ENCODE peak calls at places on chromosomes 7 and 10, in nine cellular contexts. N is GM23338, H is IMR-90, M is A549, P is left lung, A is right cardiac atrium, L is stomach, K is endothelial cell of umbilical vein, F is neural progenitor cell. V is an unnamed sample.

GRCh38 chr7:151769189-151769821 is 107.6 kb downstream of the PRKAG2 start:
- DNase-seq in N (no peak), H (no peak), M (no peak), P (peak; percentile 22), A (peak; percentile 28), L (no peak), K (no peak), F (no peak), V (peak; percentile 53)

GRCh38 chr7:124462249-124462648 is 303.3 kb downstream of the GPR37 start:
- DNase-seq in N (no peak), H (peak; percentile 94), M (no peak), P (no peak), A (no peak), L (no peak), K (no peak), F (no peak), V (no peak)

GRCh38 chr10:70494966-70495365 is 16.4 kb downstream of the PALD1 start:
- DNase-seq in N (no peak), H (no peak), M (no peak), P (no peak), A (peak; percentile 76), L (peak; percentile 38), K (no peak), F (no peak), V (no peak)

GRCh38 chr10:101818958-101819633 is 852 bp upstream of the OGA start:
- DNase-seq in N (peak; percentile 61), H (no peak), M (no peak), P (no peak), A (no peak), L (no peak), K (no peak), F (peak; percentile 65), V (no peak)

GRCh38 chr7:156374335-156374734 is 266.2 kb upstream of the RNF32 start:
- DNase-seq in N (no peak), H (no peak), M (no peak), P (no peak), A (no peak), L (no peak), K (no peak), F (no peak), V (no peak)

GRCh38 chr10:132975976-132976682 is 33.8 kb upstream of the CFAP46 start:
- DNase-seq in N (no peak), H (no peak), M (no peak), P (peak; percentile 10), A (peak; percentile 23), L (no peak), K (no peak), F (no peak), V (peak; percentile 64)

GRCh38 chr7:137454169-137455166 is 110.9 kb upstream of the PTN start:
- DNase-seq in N (peak; percentile 66), H (peak; percentile 93), M (peak; percentile 8), P (no peak), A (peak; percentile 65), L (no peak), K (peak; percentile 50), F (peak; percentile 50), V (no peak)

GRCh38 chr10:33010132-33011037 is 52.4 kb upstream of the ITGB1 start:
- DNase-seq in N (peak; percentile 75), H (peak; percentile 86), M (peak; percentile 75), P (no peak), A (no peak), L (no peak), K (peak; percentile 37), F (peak; percentile 47), V (no peak)

GRCh38 chr10:8543361-8544056 is 489.0 kb downstream of the GATA3 start:
- DNase-seq in N (no peak), H (no peak), M (no peak), P (no peak), A (no peak), L (peak; percentile 63), K (no peak), F (no peak), V (no peak)

GRCh38 chr10:8539056-8539455 is 484.6 kb downstream of the GATA3 start:
- DNase-seq in N (no peak), H (no peak), M (no peak), P (no peak), A (no peak), L (no peak), K (no peak), F (no peak), V (no peak)

GRCh38 chr10:8544500-8544899 is 490.0 kb downstream of the GATA3 start:
- DNase-seq in N (no peak), H (no peak), M (no peak), P (no peak), A (no peak), L (no peak), K (no peak), F (no peak), V (no peak)

GRCh38 chr10:8544057-8544380 is 489.5 kb downstream of the GATA3 start:
- DNase-seq in N (no peak), H (no peak), M (no peak), P (no peak), A (no peak), L (no peak), K (no peak), F (no peak), V (no peak)
- H3K4me1 ChIP-seq in N (no peaks in the 10 kb centered on the region), H (no peaks in the 10 kb centered on the region), M (no peaks in the 10 kb centered on the region), P (no peaks in the 10 kb centered on the region), A (no peaks in the 10 kb centered on the region), L (no peaks in the 10 kb centered on the region), K (no peaks in the 10 kb centered on the region), F (no peaks in the 10 kb centered on the region), V (no peaks in the 10 kb centered on the region)

GRCh38 chr7:55928006-55928767 is 23.5 kb upstream of the MRPS17 start:
- DNase-seq in N (no peak), H (no peak), M (no peak), P (no peak), A (no peak), L (no peak), K (no peak), F (no peak), V (no peak)
- H3K4me1 ChIP-seq in N (no peaks in the 10 kb centered on the region), H (no peaks in the 10 kb centered on the region), M (no peaks in the 10 kb centered on the region), P (no peaks in the 10 kb centered on the region), A (no peaks in the 10 kb centered on the region), L (no peaks in the 10 kb centered on the region), K (no peaks in the 10 kb centered on the region), F (no peaks in the 10 kb centered on the region), V (no peaks in the 10 kb centered on the region)

GRCh38 chr10:22621726-22622125 is 92.7 kb downstream of the PIP4K2A start:
- DNase-seq in N (no peak), H (no peak), M (no peak), P (no peak), A (no peak), L (no peak), K (peak; percentile 70), F (no peak), V (no peak)

GRCh38 chr10:22619111-22619510 is 95.3 kb downstream of the PIP4K2A start:
- DNase-seq in N (no peak), H (no peak), M (no peak), P (no peak), A (no peak), L (no peak), K (no peak), F (no peak), V (no peak)

GRCh38 chr10:22622242-22622806 is 92.1 kb downstream of the PIP4K2A start:
- DNase-seq in N (no peak), H (no peak), M (no peak), P (no peak), A (no peak), L (no peak), K (no peak), F (no peak), V (no peak)

GRCh38 chr10:22620929-22621328 is 93.4 kb downstream of the PIP4K2A start:
- DNase-seq in N (no peak), H (peak; percentile 28), M (no peak), P (no peak), A (no peak), L (no peak), K (no peak), F (no peak), V (no peak)

DNA sequence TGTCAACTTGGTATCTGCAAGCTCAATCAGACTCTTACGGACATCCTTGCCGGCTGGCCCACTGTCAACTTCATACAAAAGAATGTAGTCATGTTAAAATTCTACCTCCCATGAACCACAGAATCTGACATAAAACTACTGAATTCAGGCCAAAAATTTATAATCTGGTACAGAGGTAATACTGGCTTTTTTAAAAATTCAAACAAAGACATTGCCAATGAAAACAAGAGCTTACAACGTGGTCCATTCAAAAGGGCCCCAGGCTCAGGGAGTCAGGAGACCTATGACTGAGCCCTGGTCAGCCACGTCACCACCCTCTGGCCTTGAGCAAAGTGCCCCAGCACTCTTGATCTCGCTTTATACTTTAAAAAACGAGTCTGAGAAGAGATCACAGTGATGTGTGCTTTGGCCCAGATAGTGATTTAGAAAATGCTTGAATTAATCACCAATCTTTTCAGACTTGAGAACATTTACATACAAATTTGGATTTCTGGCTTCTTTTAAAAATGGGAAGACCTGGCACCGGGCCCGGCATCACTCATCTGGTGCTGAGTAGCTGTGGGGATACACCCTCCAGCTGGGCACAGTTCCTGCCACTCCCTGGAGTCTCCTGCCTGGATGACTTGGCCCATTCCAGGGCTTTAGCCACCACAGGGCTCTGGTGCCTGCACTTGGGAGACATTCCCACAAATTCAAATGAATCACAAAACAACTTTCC is 94.1 kb downstream of the PIP4K2A start:
- DNase-seq in N (no peak), H (peak; percentile 95), M (peak; percentile 86), P (peak; percentile 66), A (peak; percentile 93), L (peak; percentile 61), K (peak; percentile 91), F (no peak), V (peak; percentile 94)
- H3K4me1 ChIP-seq in N (peaks cover 57% of the 10 kb centered on the region), H (peaks cover 27% of the 10 kb centered on the region), M (peaks cover 86% of the 10 kb centered on the region), P (peaks cover 16% of the 10 kb centered on the region), A (peaks cover 20% of the 10 kb centered on the region), L (peaks cover 67% of the 10 kb centered on the region), K (peaks cover 66% of the 10 kb centered on the region), F (peaks cover 37% of the 10 kb centered on the region), V (peaks cover 18% of the 10 kb centered on the region)

DNA sequence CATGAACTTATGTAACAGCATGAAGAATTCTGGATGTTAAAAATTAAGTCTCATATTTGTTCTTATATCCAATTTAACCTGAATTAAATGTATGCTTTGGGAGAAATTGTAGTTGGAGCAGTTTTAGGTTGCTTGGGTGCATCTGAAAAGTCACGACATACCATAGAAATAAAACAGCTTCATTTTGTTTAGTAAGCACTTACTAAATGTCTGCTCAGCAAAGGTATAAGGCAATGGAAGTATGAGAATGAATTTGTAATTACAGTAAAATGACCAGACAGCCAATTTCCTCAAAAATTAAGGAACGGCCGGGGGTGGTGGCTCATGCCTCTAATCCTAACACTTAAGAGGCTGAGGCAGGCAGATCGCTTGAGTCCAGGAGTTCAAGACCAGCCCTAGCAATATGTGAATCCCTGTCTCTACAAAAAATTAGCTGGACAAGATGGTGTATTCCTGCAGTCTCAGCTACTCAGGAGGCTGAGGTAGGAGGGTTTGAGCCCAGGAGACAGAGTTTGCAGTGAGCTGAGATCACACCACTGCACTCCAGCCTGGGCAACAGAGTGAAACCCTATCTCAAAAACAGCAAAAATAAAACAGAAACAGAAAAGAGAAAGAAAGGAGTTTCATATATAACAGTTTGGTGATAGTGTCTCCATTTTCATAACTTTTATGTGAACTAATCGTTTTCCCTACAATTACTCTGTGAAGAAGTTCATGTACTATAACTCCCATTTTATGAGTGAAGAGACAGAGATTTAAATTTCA is 47.2 kb upstream of the KLF6 start:
- DNase-seq in N (no peak), H (no peak), M (no peak), P (no peak), A (no peak), L (no peak), K (no peak), F (no peak), V (no peak)
- H3K4me1 ChIP-seq in N (peaks cover 16% of the 10 kb centered on the region), H (peaks cover 19% of the 10 kb centered on the region), M (peaks cover 48% of the 10 kb centered on the region), P (peaks cover 26% of the 10 kb centered on the region), A (peaks cover 2% of the 10 kb centered on the region), L (peaks cover 47% of the 10 kb centered on the region), K (peaks cover 16% of the 10 kb centered on the region), F (no peaks in the 10 kb centered on the region), V (peaks cover 7% of the 10 kb centered on the region)

GRCh38 chr7:28018446-28018845 is 162.1 kb downstream of the JAZF1 start:
- DNase-seq in N (no peak), H (peak; percentile 70), M (no peak), P (no peak), A (no peak), L (no peak), K (no peak), F (no peak), V (no peak)
- H3K4me1 ChIP-seq in N (no peaks in the 10 kb centered on the region), H (peaks cover 12% of the 10 kb centered on the region), M (peaks cover 20% of the 10 kb centered on the region), P (peaks cover 5% of the 10 kb centered on the region), A (peaks cover 8% of the 10 kb centered on the region), L (peaks cover 35% of the 10 kb centered on the region), K (no peaks in the 10 kb centered on the region), F (peaks cover 3% of the 10 kb centered on the region), V (no peaks in the 10 kb centered on the region)